ENCODE peak calls at places on chromosomes 6 and 20, in four cellular contexts. B, Q, O and A are unnamed samples.

GRCh38 chr20:23227976-23228375 is 122.6 kb upstream of the NXT1 start:
- DNase-seq in B (no peak), Q (no peak), O (no peak), A (no peak)

GRCh38 chr6:161654209-161654608 is 380.3 kb upstream of the AGPAT4 start:
- DNase-seq in B (no peak), Q (no peak), O (no peak), A (no peak)

GRCh38 chr6:154410215-154410614 is 53.6 kb upstream of the IPCEF1 start:
- DNase-seq in B (no peak), Q (no peak), O (no peak), A (no peak)

GRCh38 chr6:73802366-73802765 is 106.4 kb downstream of the CD109 start:
- DNase-seq in B (no peak), Q (no peak), O (no peak), A (no peak)

GRCh38 chr6:167744681-167745659 is 81.7 kb upstream of the AFDN start:
- DNase-seq in B (no peak), Q (no peak), O (no peak), A (no peak)

GRCh38 chr6:3965071-3965718 is 113.7 kb downstream of the FAM217A start:
- DNase-seq in B (no peak), Q (no peak), O (no peak), A (no peak)

GRCh38 chr6:148367418-148368024 is 24.9 kb downstream of the SASH1 start:
- DNase-seq in B (no peak), Q (no peak), O (peak), A (no peak)

GRCh38 chr20:53793783-53794383 is 200.2 kb upstream of the ZNF217 start:
- DNase-seq in B (no peak), Q (no peak), O (no peak), A (no peak)

GRCh38 chr6:18053071-18053475 is 65.6 kb upstream of the KIF13A start:
- DNase-seq in B (no peak), Q (no peak), O (peak), A (no peak)

GRCh38 chr6:133923938-133924593 is 29.0 kb upstream of the TBPL1 start:
- DNase-seq in B (peak), Q (no peak), O (peak), A (peak)

GRCh38 chr20:37393863-37394542 is 48.1 kb downstream of the SRC start:
- DNase-seq in B (no peak), Q (no peak), O (no peak), A (no peak)

GRCh38 chr6:168180548-168181011 is 101.6 kb upstream of the FRMD1 start:
- DNase-seq in B (no peak), Q (peak), O (no peak), A (no peak)

GRCh38 chr20:48302149-48302548 is 516.9 kb upstream of the SULF2 start:
- DNase-seq in B (no peak), Q (no peak), O (no peak), A (no peak)

GRCh38 chr6:72653032-72653431 is 31.2 kb downstream of the KCNQ5 start:
- DNase-seq in B (no peak), Q (no peak), O (no peak), A (no peak)

GRCh38 chr20:63733117-63733516 is 3.3 kb upstream of the LIME1 start:
- DNase-seq in B (no peak), Q (no peak), O (no peak), A (no peak)

GRCh38 chr6:5730586-5731263 is 276.0 kb downstream of the NRN1 start:
- DNase-seq in B (no peak), Q (no peak), O (peak), A (no peak)

GRCh38 chr20:9981834-9982233 is 53.0 kb upstream of the ANKEF1 start:
- DNase-seq in B (no peak), Q (no peak), O (no peak), A (no peak)

GRCh38 chr6:26194774-26195375 is 107.6 kb downstream of the HFE start:
- DNase-seq in B (no peak), Q (no peak), O (no peak), A (no peak)

GRCh38 chr20:44600758-44601562 is 18.6 kb downstream of the PKIG start:
- DNase-seq in B (no peak), Q (peak), O (no peak), A (no peak)

GRCh38 chr6:32664827-32665362 is 1.6 kb downstream of the HLA-DQB1 start:
- DNase-seq in B (peak), Q (no peak), O (no peak), A (peak)

GRCh38 chr6:154598403-154598802 is 87.9 kb upstream of the CNKSR3 start:
- DNase-seq in B (no peak), Q (no peak), O (no peak), A (no peak)